ENCODE peak calls at places on chromosomes 13 and 19, in nine cellular contexts. I is mesothelial cell of epicardium; C is keratinocyte; R is Peyer's patch; Q is esophagus squamous epithelium; J is type B pancreatic cell; P is WTC11; N is CD8-positive, alpha-beta T cell; H is fibroblast of the aortic adventitia. E is an unnamed sample.

GRCh38 chr19:6023936-6024335 is 46.0 kb upstream of the RANBP3 start:
- DNase-seq in I (no peak), C (no peak), R (no peak), Q (no peak), J (no peak), P (no peak), N (no peak), H (no peak), E (no peak)

GRCh38 chr13:78102121-78102677 is 183.6 kb upstream of the EDNRB start:
- DNase-seq in I (no peak), C (peak; percentile 17), R (no peak), Q (no peak), J (no peak), P (no peak), N (no peak), H (peak; percentile 93), E (peak; percentile 8)

GRCh38 chr19:35120492-35120891 is 4.9 kb downstream of the FXYD3 start:
- DNase-seq in I (no peak), C (peak; percentile 92), R (no peak), Q (no peak), J (no peak), P (no peak), N (no peak), H (peak; percentile 79), E (no peak)

GRCh38 chr19:10520652-10521318 is 3.5 kb upstream of the S1PR5 start:
- DNase-seq in I (no peak), C (no peak), R (no peak), Q (no peak), J (no peak), P (no peak), N (no peak), H (no peak), E (no peak)

GRCh38 chr19:41376241-41376997 is at the start of gene TMEM91:
- DNase-seq in I (peak; percentile 72), C (no peak), R (peak; percentile 36), Q (no peak), J (no peak), P (peak; percentile 76), N (no peak), H (peak; percentile 26), E (no peak)

GRCh38 chr13:113579686-113580085 is 4.9 kb upstream of the TFDP1 start:
- DNase-seq in I (no peak), C (no peak), R (no peak), Q (no peak), J (no peak), P (no peak), N (no peak), H (no peak), E (no peak)

GRCh38 chr19:35433448-35433847 is 14.6 kb upstream of the FFAR2 start:
- DNase-seq in I (no peak), C (no peak), R (no peak), Q (no peak), J (no peak), P (no peak), N (no peak), H (no peak), E (no peak)

GRCh38 chr19:43380771-43381386 is 27.4 kb downstream of the CD177 start:
- DNase-seq in I (no peak), C (no peak), R (no peak), Q (no peak), J (no peak), P (no peak), N (no peak), H (no peak), E (peak; percentile 39)

GRCh38 chr13:60018536-60018935 is 145.2 kb downstream of the DIAPH3 start:
- DNase-seq in I (no peak), C (no peak), R (no peak), Q (no peak), J (no peak), P (no peak), N (no peak), H (no peak), E (no peak)

GRCh38 chr19:45097776-45098520 is 5.0 kb downstream of the PPP1R37 start:
- DNase-seq in I (no peak), C (no peak), R (no peak), Q (no peak), J (no peak), P (no peak), N (no peak), H (peak; percentile 86), E (no peak)

DNA sequence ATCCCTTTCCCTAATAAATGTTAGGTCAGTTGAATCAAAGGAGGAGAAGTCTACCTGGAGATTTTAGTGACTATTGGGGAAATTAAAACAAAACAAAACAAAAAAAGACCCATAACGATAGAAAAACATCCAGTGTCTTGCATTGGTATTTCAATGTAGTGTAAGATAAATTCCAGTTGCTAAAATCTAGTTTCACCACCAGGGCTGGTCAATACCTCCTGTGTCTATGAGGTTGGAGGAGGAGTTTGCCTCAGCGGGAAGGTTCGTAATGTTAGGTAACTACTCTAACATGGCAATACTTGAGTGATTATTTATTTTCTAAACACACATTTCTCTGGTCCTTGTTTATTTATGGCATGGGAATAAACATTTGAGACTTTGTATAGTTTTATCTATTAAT is 483.2 kb downstream of the FGF9 start:
- DNase-seq in I (no peak), C (no peak), R (no peak), Q (no peak), J (no peak), P (no peak), N (no peak), H (no peak), E (no peak)
- TF ChIP-seq CTCF in I (no peak), C (no peak), R (no peak), Q (no peak), J (peak; percentile 31), P (no peak), N (no peak), H (no peak), E (no peak)

GRCh38 chr13:110121312-110122083 is 185.5 kb downstream of the COL4A1 start:
- DNase-seq in I (no peak), C (no peak), R (no peak), Q (no peak), J (no peak), P (no peak), N (no peak), H (no peak), E (no peak)
- TF ChIP-seq CTCF in I (no peak), C (no peak), R (no peak), Q (no peak), J (no peak), P (no peak), N (no peak), H (no peak), E (no peak)

DNA sequence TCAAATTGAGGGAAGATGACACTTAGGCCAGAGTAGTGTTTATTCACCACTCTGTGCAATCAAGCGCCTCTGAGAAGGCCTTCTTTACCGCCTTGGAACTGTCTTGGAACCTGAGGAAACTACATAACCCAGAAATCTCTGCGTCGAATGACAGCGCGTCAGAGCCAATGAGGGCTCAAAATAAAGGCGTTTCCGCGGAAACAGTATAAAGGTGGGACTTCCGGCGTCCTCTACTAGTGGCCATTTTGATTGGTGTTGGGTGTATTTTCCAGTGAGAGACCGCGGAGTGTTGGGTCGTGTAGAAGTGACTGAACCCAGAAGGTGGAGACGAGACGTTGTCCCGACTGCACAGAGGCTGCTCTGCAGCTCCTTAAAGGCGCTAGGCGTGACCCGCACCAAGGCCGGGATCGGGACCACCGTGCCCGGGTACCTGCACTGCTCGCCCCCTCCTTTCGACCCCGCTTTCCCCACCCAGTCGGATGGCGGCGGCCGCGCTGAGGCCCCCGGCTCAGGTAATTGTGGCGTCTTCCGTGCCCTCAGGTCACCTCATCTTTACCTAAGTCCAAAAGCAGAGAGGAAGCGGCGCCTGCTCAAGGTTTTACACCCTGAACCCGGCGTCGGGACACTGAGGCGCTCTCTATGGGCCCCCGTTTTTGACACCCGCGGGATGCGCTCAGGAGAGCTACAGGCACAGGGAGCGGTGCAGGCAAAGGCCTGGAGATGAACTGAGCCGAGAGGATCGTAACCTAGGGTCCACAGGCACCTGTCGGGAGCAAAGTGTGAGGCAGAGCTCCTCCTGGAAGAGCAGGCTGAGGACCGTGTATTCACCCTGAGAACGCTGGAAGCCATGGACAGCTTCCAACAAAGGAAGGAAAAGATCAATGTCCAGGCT is at the start of gene ZNF776:
- DNase-seq in I (peak; percentile 73), C (peak; percentile 26), R (peak; percentile 80), Q (peak; percentile 46), J (peak; percentile 73), P (peak; percentile 78), N (peak; percentile 76), H (peak; percentile 93), E (peak; percentile 92)
- TF ChIP-seq CTCF in I (no peak), C (no peak), R (no peak), Q (no peak), J (no peak), P (no peak), N (no peak), H (no peak), E (no peak)

GRCh38 chr13:25803626-25804025 is 248.2 kb downstream of the SHISA2 start:
- DNase-seq in I (no peak), C (no peak), R (no peak), Q (no peak), J (no peak), P (no peak), N (no peak), H (no peak), E (no peak)
- TF ChIP-seq CTCF in I (no peak), C (no peak), R (no peak), Q (no peak), J (no peak), P (no peak), N (no peak), H (no peak), E (no peak)

DNA sequence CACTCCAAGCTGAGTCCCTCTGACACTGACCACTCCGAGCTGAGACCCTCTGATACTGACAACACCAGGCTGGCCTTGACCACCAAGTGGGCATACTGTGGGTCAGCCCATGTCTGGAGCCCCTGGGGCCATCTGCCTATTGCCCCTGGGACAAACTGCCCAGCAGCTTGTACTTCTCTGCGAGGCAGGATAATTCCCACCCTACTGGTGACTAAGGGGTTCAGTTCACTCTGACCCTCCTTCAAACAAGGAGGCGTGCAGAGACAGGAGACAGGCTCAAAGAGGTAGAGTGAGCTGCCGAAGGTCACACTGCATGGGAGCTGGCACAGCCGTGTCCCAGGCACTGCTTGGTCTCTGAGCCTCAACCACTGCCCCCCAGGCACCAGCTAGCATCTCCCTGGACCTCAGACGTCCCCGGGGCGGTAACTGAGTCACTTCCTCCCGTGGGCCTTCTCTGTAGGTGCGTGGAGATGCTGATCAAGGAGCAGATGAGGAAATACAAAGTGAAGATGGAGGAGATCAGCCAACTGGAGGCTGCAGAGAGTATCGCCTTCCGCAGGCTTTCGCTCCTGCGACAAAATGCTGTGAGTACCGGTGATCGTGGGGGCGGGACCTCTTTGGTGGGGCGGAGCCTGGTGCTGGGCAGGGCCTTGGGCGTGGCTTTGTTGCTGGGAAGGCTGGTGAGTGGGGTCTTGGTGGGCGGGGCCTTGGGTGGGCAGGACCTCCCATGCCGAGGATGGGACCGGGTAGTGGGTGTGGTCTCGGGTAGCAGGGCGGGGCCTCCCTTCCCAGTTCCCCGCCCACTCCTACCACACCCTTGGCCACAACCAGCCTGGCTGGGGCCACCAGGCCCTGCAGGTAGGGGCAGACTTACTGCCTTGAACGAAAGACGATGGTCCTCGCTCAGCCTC is 5.8 kb upstream of the USE1 start:
- DNase-seq in I (no peak), C (no peak), R (peak; percentile 45), Q (no peak), J (no peak), P (peak; percentile 100), N (peak; percentile 38), H (no peak), E (peak; percentile 76)
- TF ChIP-seq CTCF in I (no peak), C (no peak), R (no peak), Q (no peak), J (no peak), P (no peak), N (no peak), H (no peak), E (no peak)

GRCh38 chr13:44803390-44803789 is 185.9 kb downstream of the NUFIP1 start:
- DNase-seq in I (no peak), C (no peak), R (no peak), Q (no peak), J (no peak), P (no peak), N (no peak), H (no peak), E (no peak)
- TF ChIP-seq CTCF in I (no peak), C (no peak), R (no peak), Q (no peak), J (no peak), P (no peak), N (no peak), H (no peak), E (no peak)

E was measured in GM10248.